ENCODE peak calls at places on chromosomes 12 and 14, in seven cellular contexts. One of them, this sample, is unnamed.

GRCh38 chr12:46214668-46215429 is 54.0 kb downstream of the SLC38A1 start:
- DNase-seq in AG10803: peak
- DNase-seq in ELF-1: no peak
- DNase-seq in activated naive CD4-positive, alpha-beta T cell treated with anti-CD3 and anti-CD28 coated beads, Interleukin-2, amount 10 ng/mL, durations not matched to agents 7 days and 5 days: peak
- DNase-seq in stimulated activated CD4-positive, alpha-beta T cell treated with anti-CD3 and anti-CD28 coated beads, Interleukin-4, amount 100 ng/mL, for 48 hours: peak
- DNase-seq in tibial artery: no peak
- DNase-seq in CD8-positive, alpha-beta memory T cell: peak
- DNase-seq in this sample: peak

GRCh38 chr14:103023881-103024473 is 33.4 kb downstream of the CDC42BPB start:
- DNase-seq in ELF-1: no peak
- DNase-seq in CD8-positive, alpha-beta memory T cell: no peak
- DNase-seq in tibial artery: no peak
- DNase-seq in AG10803: peak
- DNase-seq in activated naive CD4-positive, alpha-beta T cell treated with anti-CD3 and anti-CD28 coated beads, Interleukin-2, amount 10 ng/mL, durations not matched to agents 7 days and 5 days: no peak
- DNase-seq in stimulated activated CD4-positive, alpha-beta T cell treated with anti-CD3 and anti-CD28 coated beads, Interleukin-4, amount 100 ng/mL, for 48 hours: no peak
- DNase-seq in this sample: no peak

GRCh38 chr14:92527724-92528123 is 14.1 kb downstream of the RIN3 start:
- DNase-seq in ELF-1: no peak
- DNase-seq in activated naive CD4-positive, alpha-beta T cell treated with anti-CD3 and anti-CD28 coated beads, Interleukin-2, amount 10 ng/mL, durations not matched to agents 7 days and 5 days: no peak
- DNase-seq in AG10803: no peak
- DNase-seq in CD8-positive, alpha-beta memory T cell: no peak
- DNase-seq in tibial artery: no peak
- DNase-seq in stimulated activated CD4-positive, alpha-beta T cell treated with anti-CD3 and anti-CD28 coated beads, Interleukin-4, amount 100 ng/mL, for 48 hours: no peak
- DNase-seq in this sample: no peak

GRCh38 chr12:72323881-72324280 is 51.7 kb downstream of the TRHDE start:
- DNase-seq in ELF-1: no peak
- DNase-seq in CD8-positive, alpha-beta memory T cell: no peak
- DNase-seq in AG10803: peak
- DNase-seq in activated naive CD4-positive, alpha-beta T cell treated with anti-CD3 and anti-CD28 coated beads, Interleukin-2, amount 10 ng/mL, durations not matched to agents 7 days and 5 days: no peak
- DNase-seq in stimulated activated CD4-positive, alpha-beta T cell treated with anti-CD3 and anti-CD28 coated beads, Interleukin-4, amount 100 ng/mL, for 48 hours: no peak
- DNase-seq in tibial artery: no peak
- DNase-seq in this sample: no peak

GRCh38 chr12:44000309-44000952 is 164.6 kb downstream of the TMEM117 start:
- DNase-seq in AG10803: peak
- DNase-seq in tibial artery: no peak
- DNase-seq in stimulated activated CD4-positive, alpha-beta T cell treated with anti-CD3 and anti-CD28 coated beads, Interleukin-4, amount 100 ng/mL, for 48 hours: no peak
- DNase-seq in CD8-positive, alpha-beta memory T cell: no peak
- DNase-seq in activated naive CD4-positive, alpha-beta T cell treated with anti-CD3 and anti-CD28 coated beads, Interleukin-2, amount 10 ng/mL, durations not matched to agents 7 days and 5 days: peak
- DNase-seq in ELF-1: peak
- DNase-seq in this sample: peak

GRCh38 chr12:75477137-75477536 is 3.4 kb upstream of the GLIPR1 start:
- DNase-seq in CD8-positive, alpha-beta memory T cell: no peak
- DNase-seq in activated naive CD4-positive, alpha-beta T cell treated with anti-CD3 and anti-CD28 coated beads, Interleukin-2, amount 10 ng/mL, durations not matched to agents 7 days and 5 days: no peak
- DNase-seq in ELF-1: no peak
- DNase-seq in tibial artery: no peak
- DNase-seq in stimulated activated CD4-positive, alpha-beta T cell treated with anti-CD3 and anti-CD28 coated beads, Interleukin-4, amount 100 ng/mL, for 48 hours: no peak
- DNase-seq in AG10803: no peak
- DNase-seq in this sample: no peak

GRCh38 chr12:105741786-105742566 is 396.8 kb downstream of the NUAK1 start:
- DNase-seq in tibial artery: peak
- DNase-seq in activated naive CD4-positive, alpha-beta T cell treated with anti-CD3 and anti-CD28 coated beads, Interleukin-2, amount 10 ng/mL, durations not matched to agents 7 days and 5 days: no peak
- DNase-seq in CD8-positive, alpha-beta memory T cell: no peak
- DNase-seq in ELF-1: no peak
- DNase-seq in AG10803: peak
- DNase-seq in stimulated activated CD4-positive, alpha-beta T cell treated with anti-CD3 and anti-CD28 coated beads, Interleukin-4, amount 100 ng/mL, for 48 hours: no peak
- DNase-seq in this sample: no peak

GRCh38 chr12:112148031-112148513 is 22.7 kb downstream of the TRAFD1 start:
- DNase-seq in AG10803: peak
- DNase-seq in CD8-positive, alpha-beta memory T cell: no peak
- DNase-seq in tibial artery: no peak
- DNase-seq in ELF-1: no peak
- DNase-seq in activated naive CD4-positive, alpha-beta T cell treated with anti-CD3 and anti-CD28 coated beads, Interleukin-2, amount 10 ng/mL, durations not matched to agents 7 days and 5 days: no peak
- DNase-seq in stimulated activated CD4-positive, alpha-beta T cell treated with anti-CD3 and anti-CD28 coated beads, Interleukin-4, amount 100 ng/mL, for 48 hours: no peak
- DNase-seq in this sample: peak

GRCh38 chr12:109308534-109309440 is at the start of gene FOXN4:
- DNase-seq in tibial artery: no peak
- DNase-seq in AG10803: no peak
- DNase-seq in ELF-1: peak
- DNase-seq in stimulated activated CD4-positive, alpha-beta T cell treated with anti-CD3 and anti-CD28 coated beads, Interleukin-4, amount 100 ng/mL, for 48 hours: no peak
- DNase-seq in CD8-positive, alpha-beta memory T cell: no peak
- DNase-seq in activated naive CD4-positive, alpha-beta T cell treated with anti-CD3 and anti-CD28 coated beads, Interleukin-2, amount 10 ng/mL, durations not matched to agents 7 days and 5 days: no peak
- DNase-seq in this sample: peak

GRCh38 chr14:77638738-77639137 is 22.3 kb upstream of the SPTLC2 start:
- DNase-seq in CD8-positive, alpha-beta memory T cell: no peak
- DNase-seq in tibial artery: no peak
- DNase-seq in stimulated activated CD4-positive, alpha-beta T cell treated with anti-CD3 and anti-CD28 coated beads, Interleukin-4, amount 100 ng/mL, for 48 hours: no peak
- DNase-seq in ELF-1: peak
- DNase-seq in activated naive CD4-positive, alpha-beta T cell treated with anti-CD3 and anti-CD28 coated beads, Interleukin-2, amount 10 ng/mL, durations not matched to agents 7 days and 5 days: no peak
- DNase-seq in AG10803: peak
- DNase-seq in this sample: peak

This sample was measured in islet precursor cell.